ENCODE peak calls at places on chromosomes 5 and 9, in seven cellular contexts. One of them, this sample, is unnamed.

GRCh38 chr9:106619211-106619610 is 243.8 kb upstream of the ZNF462 start:
- DNase-seq in GM12864: no peak
- DNase-seq in BE2C: no peak
- DNase-seq in H9: no peak
- DNase-seq in foreskin fibroblast: peak; percentile 5
- DNase-seq in pancreas: no peak
- DNase-seq in cardiac muscle cell: no peak
- DNase-seq in this sample: no peak

GRCh38 chr5:178203670-178204204 is 596 bp upstream of the HNRNPAB start:
- DNase-seq in GM12864: no peak
- DNase-seq in BE2C: no peak
- DNase-seq in H9: no peak
- DNase-seq in foreskin fibroblast: no peak
- DNase-seq in pancreas: no peak
- DNase-seq in cardiac muscle cell: no peak
- DNase-seq in this sample: peak; percentile 63

GRCh38 chr9:133779516-133780403 is 41.6 kb upstream of the SARDH start:
- DNase-seq in GM12864: no peak
- DNase-seq in BE2C: no peak
- DNase-seq in H9: no peak
- DNase-seq in foreskin fibroblast: no peak
- DNase-seq in pancreas: no peak
- DNase-seq in cardiac muscle cell: no peak
- DNase-seq in this sample: no peak

GRCh38 chr5:121968910-121969607 is 7.3 kb downstream of the SRFBP1 start:
- DNase-seq in GM12864: no peak
- DNase-seq in BE2C: no peak
- DNase-seq in H9: no peak
- DNase-seq in foreskin fibroblast: peak; percentile 97
- DNase-seq in pancreas: no peak
- DNase-seq in cardiac muscle cell: no peak
- DNase-seq in this sample: no peak

GRCh38 chr5:172902497-172903472 is 56.4 kb upstream of the RPL26L1 start:
- DNase-seq in GM12864: no peak
- DNase-seq in BE2C: peak; percentile 55
- DNase-seq in H9: peak; percentile 57
- DNase-seq in foreskin fibroblast: peak; percentile 85
- DNase-seq in pancreas: peak; percentile 81
- DNase-seq in cardiac muscle cell: peak; percentile 66
- DNase-seq in this sample: no peak

GRCh38 chr5:83277953-83278352 is 193.6 kb upstream of the VCAN start:
- DNase-seq in GM12864: no peak
- DNase-seq in BE2C: no peak
- DNase-seq in H9: no peak
- DNase-seq in foreskin fibroblast: no peak
- DNase-seq in pancreas: no peak
- DNase-seq in cardiac muscle cell: no peak
- DNase-seq in this sample: peak; percentile 36

GRCh38 chr9:135857371-135857786 is 50.0 kb downstream of the CAMSAP1 start:
- DNase-seq in GM12864: no peak
- DNase-seq in BE2C: no peak
- DNase-seq in H9: no peak
- DNase-seq in foreskin fibroblast: peak; percentile 74
- DNase-seq in pancreas: no peak
- DNase-seq in cardiac muscle cell: no peak
- DNase-seq in this sample: no peak

GRCh38 chr5:133219296-133219695 is 167.5 kb downstream of the HSPA4 start:
- DNase-seq in GM12864: no peak
- DNase-seq in BE2C: no peak
- DNase-seq in H9: no peak
- DNase-seq in foreskin fibroblast: no peak
- DNase-seq in pancreas: no peak
- DNase-seq in cardiac muscle cell: no peak
- DNase-seq in this sample: no peak

GRCh38 chr5:87190041-87190440 is 77.6 kb upstream of the RASA1 start:
- DNase-seq in GM12864: no peak
- DNase-seq in BE2C: no peak
- DNase-seq in H9: no peak
- DNase-seq in foreskin fibroblast: no peak
- DNase-seq in pancreas: no peak
- DNase-seq in cardiac muscle cell: no peak
- DNase-seq in this sample: no peak

DNA sequence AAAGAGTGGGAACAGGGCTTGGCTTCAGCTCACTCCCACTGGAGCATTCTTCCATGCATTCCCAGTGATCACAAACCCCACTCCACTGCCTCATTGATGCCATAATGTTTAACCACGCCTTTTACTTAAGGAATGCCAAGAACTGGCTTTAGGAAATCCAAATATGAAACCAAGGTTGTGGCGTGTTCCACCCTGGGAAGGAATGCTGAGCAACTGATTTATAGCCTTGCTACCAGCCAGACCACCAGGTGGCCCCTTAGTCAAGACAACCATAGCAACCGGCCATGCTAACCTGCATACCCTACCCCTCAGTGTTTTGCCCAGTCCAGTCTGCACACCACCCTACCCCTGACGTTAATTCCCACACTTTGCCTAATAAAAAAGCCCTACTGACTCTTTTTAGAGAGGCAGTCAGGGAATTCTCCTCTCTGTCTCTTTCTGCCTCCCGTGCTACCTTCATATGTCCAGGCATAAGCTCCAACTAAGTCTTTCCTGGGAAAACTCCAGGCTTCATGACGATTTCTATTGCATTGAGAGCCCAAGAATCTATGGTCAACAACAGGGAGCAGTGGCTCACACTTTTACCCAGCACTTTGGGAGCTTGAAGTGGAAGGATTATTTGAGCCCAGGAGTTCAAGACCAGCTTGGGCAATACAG is 27.0 kb upstream of the PRRC2B start:
- DNase-seq in GM12864: no peak
- DNase-seq in BE2C: peak; percentile 71
- DNase-seq in H9: peak; percentile 64
- DNase-seq in foreskin fibroblast: peak; percentile 58
- DNase-seq in pancreas: peak; percentile 48
- DNase-seq in cardiac muscle cell: peak; percentile 81
- DNase-seq in this sample: no peak
- TF ChIP-seq CTCF in GM12864: peak; percentile 29
- TF ChIP-seq CTCF in BE2C: peak; percentile 74
- TF ChIP-seq CTCF in H9: peak; percentile 65
- TF ChIP-seq CTCF in foreskin fibroblast: peak; percentile 1
- TF ChIP-seq CTCF in pancreas: no peak
- TF ChIP-seq CTCF in cardiac muscle cell: peak; percentile 54
- TF ChIP-seq CTCF in this sample: peak; percentile 25

GRCh38 chr9:20369391-20369790 is 252.9 kb downstream of the MLLT3 start:
- DNase-seq in GM12864: no peak
- DNase-seq in BE2C: no peak
- DNase-seq in H9: no peak
- DNase-seq in foreskin fibroblast: no peak
- DNase-seq in pancreas: no peak
- DNase-seq in cardiac muscle cell: no peak
- DNase-seq in this sample: no peak
- TF ChIP-seq CTCF in GM12864: peak; percentile 19
- TF ChIP-seq CTCF in BE2C: no peak
- TF ChIP-seq CTCF in H9: peak; percentile 25
- TF ChIP-seq CTCF in foreskin fibroblast: no peak
- TF ChIP-seq CTCF in pancreas: no peak
- TF ChIP-seq CTCF in cardiac muscle cell: no peak
- TF ChIP-seq CTCF in this sample: no peak

GRCh38 chr5:169251685-169252084 is 49.3 kb downstream of the SLIT3 start:
- DNase-seq in GM12864: no peak
- DNase-seq in BE2C: peak; percentile 24
- DNase-seq in H9: no peak
- DNase-seq in foreskin fibroblast: peak; percentile 62
- DNase-seq in pancreas: no peak
- DNase-seq in cardiac muscle cell: no peak
- DNase-seq in this sample: no peak

GRCh38 chr5:169248520-169248919 is 52.4 kb downstream of the SLIT3 start:
- DNase-seq in GM12864: no peak
- DNase-seq in BE2C: no peak
- DNase-seq in H9: no peak
- DNase-seq in foreskin fibroblast: peak; percentile 47
- DNase-seq in pancreas: no peak
- DNase-seq in cardiac muscle cell: no peak
- DNase-seq in this sample: no peak

GRCh38 chr5:169253071-169253470 is 47.9 kb downstream of the SLIT3 start:
- DNase-seq in GM12864: no peak
- DNase-seq in BE2C: no peak
- DNase-seq in H9: no peak
- DNase-seq in foreskin fibroblast: no peak
- DNase-seq in pancreas: no peak
- DNase-seq in cardiac muscle cell: no peak
- DNase-seq in this sample: no peak

GRCh38 chr5:169244812-169245211 is 56.1 kb downstream of the SLIT3 start:
- DNase-seq in GM12864: no peak
- DNase-seq in BE2C: no peak
- DNase-seq in H9: no peak
- DNase-seq in foreskin fibroblast: no peak
- DNase-seq in pancreas: no peak
- DNase-seq in cardiac muscle cell: no peak
- DNase-seq in this sample: no peak

DNA sequence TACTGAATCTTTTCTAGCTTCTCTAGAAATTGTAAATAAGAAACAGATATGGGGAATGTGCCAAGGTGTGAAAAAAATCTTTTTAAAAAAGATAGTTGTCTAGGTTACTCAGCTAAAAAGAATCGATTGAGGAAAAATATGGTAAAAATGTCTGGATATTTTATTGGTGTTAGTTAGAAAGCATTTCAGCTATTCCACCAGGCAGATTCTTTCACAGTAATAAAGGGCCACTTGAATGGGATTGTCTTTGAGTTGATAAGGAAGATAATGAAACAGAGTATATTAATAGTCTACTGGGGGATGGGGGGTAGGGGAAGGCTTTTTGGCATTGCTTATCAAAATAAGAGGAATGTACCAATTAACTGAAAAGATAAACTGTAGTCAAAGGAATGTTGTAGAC is 51.9 kb downstream of the SLIT3 start:
- DNase-seq in GM12864: no peak
- DNase-seq in BE2C: no peak
- DNase-seq in H9: no peak
- DNase-seq in foreskin fibroblast: no peak
- DNase-seq in pancreas: no peak
- DNase-seq in cardiac muscle cell: no peak
- DNase-seq in this sample: no peak
- TF ChIP-seq CTCF in GM12864: no peak
- TF ChIP-seq CTCF in BE2C: no peak
- TF ChIP-seq CTCF in H9: no peak
- TF ChIP-seq CTCF in foreskin fibroblast: no peak
- TF ChIP-seq CTCF in pancreas: no peak
- TF ChIP-seq CTCF in cardiac muscle cell: no peak
- TF ChIP-seq CTCF in this sample: no peak

GRCh38 chr5:159965031-159965837 is 43.7 kb upstream of the TTC1 start:
- DNase-seq in GM12864: no peak
- DNase-seq in BE2C: peak; percentile 70
- DNase-seq in H9: peak; percentile 80
- DNase-seq in foreskin fibroblast: peak; percentile 87
- DNase-seq in pancreas: no peak
- DNase-seq in cardiac muscle cell: peak; percentile 78
- DNase-seq in this sample: peak; percentile 46
- TF ChIP-seq CTCF in GM12864: peak; percentile 51
- TF ChIP-seq CTCF in BE2C: peak; percentile 75
- TF ChIP-seq CTCF in H9: peak; percentile 81
- TF ChIP-seq CTCF in foreskin fibroblast: peak; percentile 77
- TF ChIP-seq CTCF in pancreas: peak; percentile 33
- TF ChIP-seq CTCF in cardiac muscle cell: peak; percentile 77
- TF ChIP-seq CTCF in this sample: peak; percentile 63

GRCh38 chr9:90727498-90727897 is 74.1 kb upstream of the SYK start:
- DNase-seq in GM12864: no peak
- DNase-seq in BE2C: no peak
- DNase-seq in H9: no peak
- DNase-seq in foreskin fibroblast: no peak
- DNase-seq in pancreas: no peak
- DNase-seq in cardiac muscle cell: no peak
- DNase-seq in this sample: no peak

GRCh38 chr9:90724880-90725279 is 76.7 kb upstream of the SYK start:
- DNase-seq in GM12864: no peak
- DNase-seq in BE2C: no peak
- DNase-seq in H9: no peak
- DNase-seq in foreskin fibroblast: no peak
- DNase-seq in pancreas: no peak
- DNase-seq in cardiac muscle cell: no peak
- DNase-seq in this sample: no peak

GRCh38 chr9:90724112-90724511 is 77.5 kb upstream of the SYK start:
- DNase-seq in GM12864: no peak
- DNase-seq in BE2C: no peak
- DNase-seq in H9: no peak
- DNase-seq in foreskin fibroblast: no peak
- DNase-seq in pancreas: no peak
- DNase-seq in cardiac muscle cell: no peak
- DNase-seq in this sample: no peak

GRCh38 chr9:90729351-90729750 is 72.3 kb upstream of the SYK start:
- DNase-seq in GM12864: no peak
- DNase-seq in BE2C: no peak
- DNase-seq in H9: no peak
- DNase-seq in foreskin fibroblast: no peak
- DNase-seq in pancreas: no peak
- DNase-seq in cardiac muscle cell: no peak
- DNase-seq in this sample: no peak

DNA sequence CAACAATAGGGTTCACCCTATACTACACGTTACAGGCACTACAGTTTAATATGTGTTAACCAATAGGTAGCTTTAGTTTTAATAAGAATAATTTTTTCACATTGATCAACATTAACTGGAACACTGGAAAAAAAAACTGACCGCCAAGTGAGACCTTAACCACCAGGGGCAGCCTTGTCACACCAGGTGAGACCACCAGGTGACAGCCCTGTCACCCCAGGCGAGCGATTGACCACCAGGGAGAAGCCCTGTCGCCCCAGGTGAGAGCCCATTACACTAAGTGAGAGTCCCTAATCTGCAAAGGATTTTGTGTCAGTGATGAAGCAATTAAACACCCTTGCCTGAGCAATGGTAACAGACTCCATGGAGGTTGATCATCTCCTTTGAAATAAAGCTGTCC is 75.4 kb upstream of the SYK start:
- DNase-seq in GM12864: no peak
- DNase-seq in BE2C: no peak
- DNase-seq in H9: peak; percentile 56
- DNase-seq in foreskin fibroblast: no peak
- DNase-seq in pancreas: no peak
- DNase-seq in cardiac muscle cell: peak; percentile 15
- DNase-seq in this sample: no peak
- TF ChIP-seq CTCF in GM12864: peak; percentile 29
- TF ChIP-seq CTCF in BE2C: peak; percentile 21
- TF ChIP-seq CTCF in H9: peak; percentile 70
- TF ChIP-seq CTCF in foreskin fibroblast: no peak
- TF ChIP-seq CTCF in pancreas: no peak
- TF ChIP-seq CTCF in cardiac muscle cell: no peak
- TF ChIP-seq CTCF in this sample: no peak